ENCODE peak calls at places on chromosomes 3 and 15, in seven cellular contexts. One of them, this sample, is unnamed.

GRCh38 chr15:80967451-80967850 is 22.2 kb downstream of the MESD start:
- DNase-seq in GM13976: no peak
- DNase-seq in type B pancreatic cell: no peak
- DNase-seq in coronary artery: peak; percentile 49
- DNase-seq in Peyer's patch: no peak
- DNase-seq in HFF-Myc: no peak
- DNase-seq in MCF 10A: no peak
- DNase-seq in this sample: no peak

GRCh38 chr15:67914537-67915373 is 74.9 kb upstream of the RNU6-1 start:
- DNase-seq in GM13976: no peak
- DNase-seq in type B pancreatic cell: peak; percentile 80
- DNase-seq in coronary artery: peak; percentile 82
- DNase-seq in Peyer's patch: no peak
- DNase-seq in HFF-Myc: peak; percentile 15
- DNase-seq in MCF 10A: no peak
- DNase-seq in this sample: no peak

GRCh38 chr15:66702035-66702769 is at the start of gene SMAD6:
- DNase-seq in GM13976: peak; percentile 68
- DNase-seq in type B pancreatic cell: peak; percentile 95
- DNase-seq in coronary artery: peak; percentile 99
- DNase-seq in Peyer's patch: peak; percentile 66
- DNase-seq in HFF-Myc: peak; percentile 94
- DNase-seq in MCF 10A: peak; percentile 98
- DNase-seq in this sample: peak; percentile 48

GRCh38 chr3:46089237-46090011 is 62.1 kb upstream of the XCR1 start:
- DNase-seq in GM13976: peak; percentile 49
- DNase-seq in type B pancreatic cell: peak; percentile 39
- DNase-seq in coronary artery: peak; percentile 84
- DNase-seq in Peyer's patch: peak; percentile 55
- DNase-seq in HFF-Myc: no peak
- DNase-seq in MCF 10A: peak; percentile 77
- DNase-seq in this sample: peak; percentile 71

GRCh38 chr15:80402339-80402738 is 1.8 kb upstream of the ARNT2 start:
- DNase-seq in GM13976: no peak
- DNase-seq in type B pancreatic cell: no peak
- DNase-seq in coronary artery: no peak
- DNase-seq in Peyer's patch: no peak
- DNase-seq in HFF-Myc: no peak
- DNase-seq in MCF 10A: no peak
- DNase-seq in this sample: no peak

GRCh38 chr3:159159546-159159945 is 357.7 kb downstream of the MFSD1 start:
- DNase-seq in GM13976: no peak
- DNase-seq in type B pancreatic cell: no peak
- DNase-seq in coronary artery: no peak
- DNase-seq in Peyer's patch: no peak
- DNase-seq in HFF-Myc: no peak
- DNase-seq in MCF 10A: no peak
- DNase-seq in this sample: no peak

GRCh38 chr3:46297658-46298423 is 55.6 kb downstream of the CCR3 start:
- DNase-seq in GM13976: no peak
- DNase-seq in type B pancreatic cell: no peak
- DNase-seq in coronary artery: no peak
- DNase-seq in Peyer's patch: peak; percentile 43
- DNase-seq in HFF-Myc: no peak
- DNase-seq in MCF 10A: peak; percentile 66
- DNase-seq in this sample: no peak

GRCh38 chr3:41424543-41425300 is 225.4 kb downstream of the CTNNB1 start:
- DNase-seq in GM13976: no peak
- DNase-seq in type B pancreatic cell: no peak
- DNase-seq in coronary artery: no peak
- DNase-seq in Peyer's patch: no peak
- DNase-seq in HFF-Myc: no peak
- DNase-seq in MCF 10A: no peak
- DNase-seq in this sample: no peak

GRCh38 chr15:43911235-43911661 is 84.4 kb downstream of the WDR76 start:
- DNase-seq in GM13976: no peak
- DNase-seq in type B pancreatic cell: no peak
- DNase-seq in coronary artery: no peak
- DNase-seq in Peyer's patch: no peak
- DNase-seq in HFF-Myc: peak; percentile 41
- DNase-seq in MCF 10A: peak; percentile 59
- DNase-seq in this sample: no peak

GRCh38 chr15:32120577-32121465 is 90.5 kb downstream of the CHRNA7 start:
- DNase-seq in GM13976: no peak
- DNase-seq in type B pancreatic cell: no peak
- DNase-seq in coronary artery: no peak
- DNase-seq in Peyer's patch: no peak
- DNase-seq in HFF-Myc: no peak
- DNase-seq in MCF 10A: no peak
- DNase-seq in this sample: no peak

GRCh38 chr3:108438542-108438941 is 71.9 kb downstream of the MYH15 start:
- DNase-seq in GM13976: no peak
- DNase-seq in type B pancreatic cell: no peak
- DNase-seq in coronary artery: no peak
- DNase-seq in Peyer's patch: no peak
- DNase-seq in HFF-Myc: no peak
- DNase-seq in MCF 10A: no peak
- DNase-seq in this sample: no peak

GRCh38 chr15:59879506-59879905 is 124.6 kb upstream of the FOXB1 start:
- DNase-seq in GM13976: no peak
- DNase-seq in type B pancreatic cell: no peak
- DNase-seq in coronary artery: no peak
- DNase-seq in Peyer's patch: no peak
- DNase-seq in HFF-Myc: no peak
- DNase-seq in MCF 10A: peak; percentile 89
- DNase-seq in this sample: no peak

GRCh38 chr3:73558399-73559075 is 66.2 kb downstream of the PDZRN3 start:
- DNase-seq in GM13976: no peak
- DNase-seq in type B pancreatic cell: no peak
- DNase-seq in coronary artery: no peak
- DNase-seq in Peyer's patch: no peak
- DNase-seq in HFF-Myc: no peak
- DNase-seq in MCF 10A: peak; percentile 3
- DNase-seq in this sample: no peak

GRCh38 chr3:179796421-179796820 is 143.6 kb downstream of the USP13 start:
- DNase-seq in GM13976: no peak
- DNase-seq in type B pancreatic cell: no peak
- DNase-seq in coronary artery: no peak
- DNase-seq in Peyer's patch: no peak
- DNase-seq in HFF-Myc: no peak
- DNase-seq in MCF 10A: no peak
- DNase-seq in this sample: no peak

GRCh38 chr3:61417352-61417751 is 144.0 kb upstream of the PTPRG start:
- DNase-seq in GM13976: no peak
- DNase-seq in type B pancreatic cell: no peak
- DNase-seq in coronary artery: no peak
- DNase-seq in Peyer's patch: no peak
- DNase-seq in HFF-Myc: no peak
- DNase-seq in MCF 10A: peak; percentile 75
- DNase-seq in this sample: no peak

GRCh38 chr15:77521206-77521605 is 100.5 kb downstream of the HMG20A start:
- DNase-seq in GM13976: no peak
- DNase-seq in type B pancreatic cell: no peak
- DNase-seq in coronary artery: no peak
- DNase-seq in Peyer's patch: no peak
- DNase-seq in HFF-Myc: no peak
- DNase-seq in MCF 10A: no peak
- DNase-seq in this sample: no peak

GRCh38 chr15:29222129-29222853 is 47.3 kb downstream of the NSMCE3 start:
- DNase-seq in GM13976: no peak
- DNase-seq in type B pancreatic cell: no peak
- DNase-seq in coronary artery: no peak
- DNase-seq in Peyer's patch: no peak
- DNase-seq in HFF-Myc: no peak
- DNase-seq in MCF 10A: no peak
- DNase-seq in this sample: no peak

GRCh38 chr3:144771401-144771870 is 799.8 kb downstream of the DIPK2A start:
- DNase-seq in GM13976: no peak
- DNase-seq in type B pancreatic cell: no peak
- DNase-seq in coronary artery: no peak
- DNase-seq in Peyer's patch: no peak
- DNase-seq in HFF-Myc: peak; percentile 12
- DNase-seq in MCF 10A: no peak
- DNase-seq in this sample: no peak

GRCh38 chr3:45593708-45594601 is 596 bp upstream of the LIMD1 start:
- DNase-seq in GM13976: peak; percentile 92
- DNase-seq in type B pancreatic cell: peak; percentile 83
- DNase-seq in coronary artery: peak; percentile 81
- DNase-seq in Peyer's patch: peak; percentile 68
- DNase-seq in HFF-Myc: no peak
- DNase-seq in MCF 10A: peak; percentile 75
- DNase-seq in this sample: peak; percentile 89

GRCh38 chr15:42364529-42364928 is 5.2 kb downstream of the CAPN3 start:
- DNase-seq in GM13976: no peak
- DNase-seq in type B pancreatic cell: no peak
- DNase-seq in coronary artery: no peak
- DNase-seq in Peyer's patch: no peak
- DNase-seq in HFF-Myc: no peak
- DNase-seq in MCF 10A: peak; percentile 34
- DNase-seq in this sample: no peak

GRCh38 chr3:129120254-129121004 is 1.2 kb downstream of the RAB43 start:
- DNase-seq in GM13976: peak; percentile 91
- DNase-seq in type B pancreatic cell: peak; percentile 76
- DNase-seq in coronary artery: peak; percentile 96
- DNase-seq in Peyer's patch: peak; percentile 95
- DNase-seq in HFF-Myc: peak; percentile 83
- DNase-seq in MCF 10A: peak; percentile 98
- DNase-seq in this sample: peak; percentile 92
- TF ChIP-seq CTCF in GM13976: no peak
- TF ChIP-seq CTCF in type B pancreatic cell: peak; percentile 52
- TF ChIP-seq CTCF in coronary artery: peak; percentile 17
- TF ChIP-seq CTCF in Peyer's patch: peak; percentile 45
- TF ChIP-seq CTCF in HFF-Myc: no peak
- TF ChIP-seq CTCF in MCF 10A: no peak
- TF ChIP-seq CTCF in this sample: no peak

GRCh38 chr3:52290596-52291507 is 3.2 kb downstream of the GLYCTK start:
- DNase-seq in GM13976: no peak
- DNase-seq in type B pancreatic cell: no peak
- DNase-seq in coronary artery: no peak
- DNase-seq in Peyer's patch: no peak
- DNase-seq in HFF-Myc: no peak
- DNase-seq in MCF 10A: no peak
- DNase-seq in this sample: no peak

GRCh38 chr3:52288674-52289073 is 1.0 kb downstream of the GLYCTK start:
- DNase-seq in GM13976: no peak
- DNase-seq in type B pancreatic cell: no peak
- DNase-seq in coronary artery: no peak
- DNase-seq in Peyer's patch: no peak
- DNase-seq in HFF-Myc: no peak
- DNase-seq in MCF 10A: no peak
- DNase-seq in this sample: no peak

GRCh38 chr3:52289338-52289746 is 1.7 kb downstream of the GLYCTK start:
- DNase-seq in GM13976: no peak
- DNase-seq in type B pancreatic cell: no peak
- DNase-seq in coronary artery: no peak
- DNase-seq in Peyer's patch: no peak
- DNase-seq in HFF-Myc: no peak
- DNase-seq in MCF 10A: no peak
- DNase-seq in this sample: no peak

GRCh38 chr3:52291508-52292181 is 4.0 kb downstream of the GLYCTK start:
- DNase-seq in GM13976: peak; percentile 84
- DNase-seq in type B pancreatic cell: no peak
- DNase-seq in coronary artery: no peak
- DNase-seq in Peyer's patch: peak; percentile 35
- DNase-seq in HFF-Myc: no peak
- DNase-seq in MCF 10A: no peak
- DNase-seq in this sample: peak; percentile 76

DNA sequence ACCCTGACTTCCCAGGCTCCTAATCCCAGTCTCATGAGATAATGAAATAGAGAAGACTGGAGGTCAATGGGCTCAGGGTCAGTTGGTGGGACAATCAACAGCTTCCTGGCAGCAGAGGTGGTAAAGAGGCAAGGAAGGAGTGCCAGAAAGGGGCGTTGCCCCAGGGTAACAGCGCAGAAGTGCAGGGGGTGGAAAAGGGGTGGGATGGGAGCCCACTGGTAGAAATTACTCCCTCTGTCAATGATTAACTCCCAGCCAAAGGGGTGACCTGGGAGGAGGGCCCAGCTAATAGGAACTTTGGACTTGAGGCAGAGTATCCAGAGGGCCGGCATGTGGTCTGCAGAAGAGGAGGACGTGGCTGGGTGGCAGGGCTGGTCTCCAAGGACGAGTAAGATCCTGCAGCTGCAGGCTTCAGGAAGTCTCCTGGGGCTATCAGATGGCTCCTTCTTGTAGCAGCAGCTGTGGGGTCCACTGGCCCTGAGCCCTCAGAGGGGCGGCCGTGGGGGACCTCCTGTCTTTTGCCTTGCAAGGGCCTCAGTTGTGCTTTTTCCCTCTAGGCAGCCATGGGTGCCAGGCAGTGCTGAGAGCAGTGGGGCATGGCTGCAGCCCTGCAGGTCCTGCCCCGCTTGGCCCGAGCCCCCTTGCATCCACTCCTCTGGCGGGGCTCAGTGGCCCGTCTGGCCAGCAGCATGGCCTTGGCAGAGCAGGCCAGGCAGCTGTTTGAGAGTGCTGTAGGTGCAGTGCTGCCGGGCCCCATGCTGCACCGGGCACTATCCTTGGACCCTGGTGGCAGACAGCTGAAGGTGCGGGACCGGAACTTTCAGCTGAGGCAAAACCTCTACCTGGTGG is 2.3 kb downstream of the GLYCTK start:
- DNase-seq in GM13976: no peak
- DNase-seq in type B pancreatic cell: no peak
- DNase-seq in coronary artery: no peak
- DNase-seq in Peyer's patch: no peak
- DNase-seq in HFF-Myc: no peak
- DNase-seq in MCF 10A: no peak
- DNase-seq in this sample: no peak
- TF ChIP-seq CTCF in GM13976: no peak
- TF ChIP-seq CTCF in type B pancreatic cell: peak; percentile 31
- TF ChIP-seq CTCF in coronary artery: no peak
- TF ChIP-seq CTCF in Peyer's patch: peak; percentile 27
- TF ChIP-seq CTCF in HFF-Myc: no peak
- TF ChIP-seq CTCF in MCF 10A: no peak
- TF ChIP-seq CTCF in this sample: no peak

DNA sequence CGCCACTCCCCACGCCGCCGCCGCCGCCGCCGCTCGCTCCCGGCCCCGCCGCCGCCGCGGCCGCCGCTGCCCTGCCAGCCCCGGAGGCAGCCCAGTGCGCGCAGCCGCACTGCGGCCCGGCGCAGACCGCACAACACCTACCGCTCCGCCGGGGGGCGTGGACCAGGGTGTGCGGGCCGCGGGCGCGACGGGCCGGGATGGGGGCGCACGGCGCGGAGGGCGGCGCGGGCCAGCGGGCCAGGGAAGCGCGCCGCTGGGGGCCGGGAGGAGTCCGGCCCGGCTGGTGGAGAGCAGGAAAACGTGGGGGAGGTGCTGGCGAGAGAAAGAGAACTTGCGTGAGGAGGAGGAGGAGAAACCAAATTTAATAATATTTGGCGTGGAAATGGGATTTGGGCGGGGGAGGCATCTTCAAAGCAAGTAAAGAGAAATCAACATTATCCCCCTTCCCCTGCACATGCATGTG is at the start of gene RFX7:
- DNase-seq in GM13976: peak; percentile 78
- DNase-seq in type B pancreatic cell: peak; percentile 90
- DNase-seq in coronary artery: peak; percentile 78
- DNase-seq in Peyer's patch: peak; percentile 75
- DNase-seq in HFF-Myc: no peak
- DNase-seq in MCF 10A: peak; percentile 70
- DNase-seq in this sample: peak; percentile 76
- TF ChIP-seq CTCF in GM13976: peak; percentile 25
- TF ChIP-seq CTCF in type B pancreatic cell: no peak
- TF ChIP-seq CTCF in coronary artery: no peak
- TF ChIP-seq CTCF in Peyer's patch: peak; percentile 39
- TF ChIP-seq CTCF in HFF-Myc: no peak
- TF ChIP-seq CTCF in MCF 10A: no peak
- TF ChIP-seq CTCF in this sample: no peak

GRCh38 chr15:35206060-35206675 is 121.1 kb upstream of the NANOGP8 start:
- DNase-seq in GM13976: peak; percentile 21
- DNase-seq in type B pancreatic cell: no peak
- DNase-seq in coronary artery: no peak
- DNase-seq in Peyer's patch: no peak
- DNase-seq in HFF-Myc: peak; percentile 21
- DNase-seq in MCF 10A: peak; percentile 59
- DNase-seq in this sample: peak; percentile 14
- TF ChIP-seq CTCF in GM13976: no peak
- TF ChIP-seq CTCF in type B pancreatic cell: peak; percentile 70
- TF ChIP-seq CTCF in coronary artery: no peak
- TF ChIP-seq CTCF in Peyer's patch: peak; percentile 17
- TF ChIP-seq CTCF in HFF-Myc: peak; percentile 67
- TF ChIP-seq CTCF in MCF 10A: peak; percentile 39
- TF ChIP-seq CTCF in this sample: peak; percentile 16